ENCODE peak calls at places on chromosomes 6 and 20, in seven cellular contexts. One of them, this sample, is unnamed.

GRCh38 chr20:31758521-31758920 is 19.4 kb downstream of the TPX2 start:
- DNase-seq in heart left ventricle: no peak
- DNase-seq in H9: no peak
- DNase-seq in coronary artery: no peak
- DNase-seq in psoas muscle: no peak
- DNase-seq in endodermal cell: no peak
- DNase-seq in esophagus squamous epithelium: no peak
- DNase-seq in this sample: no peak

GRCh38 chr6:14381225-14381887 is 263.8 kb downstream of the CD83 start:
- DNase-seq in heart left ventricle: no peak
- DNase-seq in H9: peak; percentile 53
- DNase-seq in coronary artery: no peak
- DNase-seq in psoas muscle: no peak
- DNase-seq in endodermal cell: peak; percentile 48
- DNase-seq in esophagus squamous epithelium: no peak
- DNase-seq in this sample: no peak

GRCh38 chr20:11469795-11470495 is 447.7 kb upstream of the BTBD3 start:
- DNase-seq in heart left ventricle: no peak
- DNase-seq in H9: no peak
- DNase-seq in coronary artery: no peak
- DNase-seq in psoas muscle: no peak
- DNase-seq in endodermal cell: no peak
- DNase-seq in esophagus squamous epithelium: no peak
- DNase-seq in this sample: no peak

GRCh38 chr6:123850555-123850954 is 46.9 kb downstream of the NKAIN2 start:
- DNase-seq in heart left ventricle: no peak
- DNase-seq in H9: no peak
- DNase-seq in coronary artery: no peak
- DNase-seq in psoas muscle: no peak
- DNase-seq in endodermal cell: no peak
- DNase-seq in esophagus squamous epithelium: no peak
- DNase-seq in this sample: no peak

GRCh38 chr6:157770946-157771345 is 52.1 kb upstream of the SNX9 start:
- DNase-seq in heart left ventricle: no peak
- DNase-seq in H9: no peak
- DNase-seq in coronary artery: no peak
- DNase-seq in psoas muscle: no peak
- DNase-seq in endodermal cell: no peak
- DNase-seq in esophagus squamous epithelium: no peak
- DNase-seq in this sample: no peak

GRCh38 chr6:28002181-28002580 is 45.1 kb downstream of the OR2B6 start:
- DNase-seq in heart left ventricle: no peak
- DNase-seq in H9: no peak
- DNase-seq in coronary artery: no peak
- DNase-seq in psoas muscle: no peak
- DNase-seq in endodermal cell: no peak
- DNase-seq in esophagus squamous epithelium: no peak
- DNase-seq in this sample: no peak

GRCh38 chr6:109701774-109702173 is 10.7 kb downstream of the FIG4 start:
- DNase-seq in heart left ventricle: no peak
- DNase-seq in H9: no peak
- DNase-seq in coronary artery: no peak
- DNase-seq in psoas muscle: no peak
- DNase-seq in endodermal cell: no peak
- DNase-seq in esophagus squamous epithelium: no peak
- DNase-seq in this sample: no peak

GRCh38 chr20:29878281-29878741 is 1379.2 kb upstream of the DEFB115 start:
- DNase-seq in heart left ventricle: peak; percentile 62
- DNase-seq in H9: no peak
- DNase-seq in coronary artery: no peak
- DNase-seq in psoas muscle: no peak
- DNase-seq in endodermal cell: peak; percentile 36
- DNase-seq in esophagus squamous epithelium: no peak
- DNase-seq in this sample: no peak

GRCh38 chr6:96943535-96943934 is 19.0 kb downstream of the KLHL32 start:
- DNase-seq in heart left ventricle: no peak
- DNase-seq in H9: no peak
- DNase-seq in coronary artery: no peak
- DNase-seq in psoas muscle: no peak
- DNase-seq in endodermal cell: no peak
- DNase-seq in esophagus squamous epithelium: no peak
- DNase-seq in this sample: no peak

GRCh38 chr6:17938885-17939284 is 48.5 kb downstream of the KIF13A start:
- DNase-seq in heart left ventricle: no peak
- DNase-seq in H9: no peak
- DNase-seq in coronary artery: no peak
- DNase-seq in psoas muscle: no peak
- DNase-seq in endodermal cell: no peak
- DNase-seq in esophagus squamous epithelium: no peak
- DNase-seq in this sample: no peak

DNA sequence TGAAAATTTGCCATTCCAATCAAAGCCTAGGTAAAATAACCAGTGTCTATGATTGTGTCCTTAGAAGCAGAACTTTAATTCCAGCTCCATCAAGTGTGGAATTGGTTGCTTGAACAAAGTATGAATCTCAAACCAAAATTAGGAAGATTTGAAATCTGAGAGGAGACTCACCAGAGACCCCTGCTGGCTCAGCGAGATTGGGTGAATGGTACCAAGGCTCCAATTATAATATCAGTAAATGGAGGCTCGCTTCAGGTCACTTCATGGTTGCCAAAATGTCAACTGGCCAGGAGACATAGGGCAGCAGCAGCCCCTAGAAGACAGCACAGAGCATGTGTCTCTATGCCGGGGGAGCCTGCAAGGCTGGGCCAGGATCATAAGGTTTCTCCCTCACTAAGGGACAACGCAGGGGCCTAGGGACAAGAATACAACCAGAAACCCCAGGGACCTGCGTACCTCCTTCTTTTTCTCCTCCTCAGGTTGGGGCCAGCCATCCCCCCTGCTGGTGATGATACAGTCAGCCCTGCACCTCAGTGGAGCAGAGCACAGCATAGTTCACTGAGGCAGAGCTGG is 14.0 kb downstream of the RBL1 start:
- DNase-seq in heart left ventricle: no peak
- DNase-seq in H9: no peak
- DNase-seq in coronary artery: no peak
- DNase-seq in psoas muscle: no peak
- DNase-seq in endodermal cell: peak; percentile 60
- DNase-seq in esophagus squamous epithelium: no peak
- DNase-seq in this sample: no peak
- TF ChIP-seq CTCF in heart left ventricle: no peak
- TF ChIP-seq CTCF in H9: peak; percentile 60
- TF ChIP-seq CTCF in coronary artery: no peak
- TF ChIP-seq CTCF in psoas muscle: no peak
- TF ChIP-seq CTCF in endodermal cell: peak; percentile 70
- TF ChIP-seq CTCF in esophagus squamous epithelium: no peak
- TF ChIP-seq CTCF in this sample: peak; percentile 25

GRCh38 chr20:56629464-56630085 is 469 bp downstream of the TFAP2C start:
- DNase-seq in heart left ventricle: no peak
- DNase-seq in H9: no peak
- DNase-seq in coronary artery: no peak
- DNase-seq in psoas muscle: no peak
- DNase-seq in endodermal cell: no peak
- DNase-seq in esophagus squamous epithelium: no peak
- DNase-seq in this sample: no peak

GRCh38 chr20:56631318-56631989 is 2.3 kb downstream of the TFAP2C start:
- DNase-seq in heart left ventricle: no peak
- DNase-seq in H9: no peak
- DNase-seq in coronary artery: no peak
- DNase-seq in psoas muscle: no peak
- DNase-seq in endodermal cell: peak; percentile 76
- DNase-seq in esophagus squamous epithelium: no peak
- DNase-seq in this sample: no peak

GRCh38 chr20:56630506-56631317 is 1.6 kb downstream of the TFAP2C start:
- DNase-seq in heart left ventricle: no peak
- DNase-seq in H9: peak; percentile 57
- DNase-seq in coronary artery: no peak
- DNase-seq in psoas muscle: no peak
- DNase-seq in endodermal cell: peak; percentile 86
- DNase-seq in esophagus squamous epithelium: no peak
- DNase-seq in this sample: no peak

GRCh38 chr20:56628873-56629463 is at the start of gene TFAP2C:
- DNase-seq in heart left ventricle: peak; percentile 76
- DNase-seq in H9: peak; percentile 84
- DNase-seq in coronary artery: no peak
- DNase-seq in psoas muscle: peak; percentile 65
- DNase-seq in endodermal cell: peak; percentile 91
- DNase-seq in esophagus squamous epithelium: no peak
- DNase-seq in this sample: peak; percentile 81

DNA sequence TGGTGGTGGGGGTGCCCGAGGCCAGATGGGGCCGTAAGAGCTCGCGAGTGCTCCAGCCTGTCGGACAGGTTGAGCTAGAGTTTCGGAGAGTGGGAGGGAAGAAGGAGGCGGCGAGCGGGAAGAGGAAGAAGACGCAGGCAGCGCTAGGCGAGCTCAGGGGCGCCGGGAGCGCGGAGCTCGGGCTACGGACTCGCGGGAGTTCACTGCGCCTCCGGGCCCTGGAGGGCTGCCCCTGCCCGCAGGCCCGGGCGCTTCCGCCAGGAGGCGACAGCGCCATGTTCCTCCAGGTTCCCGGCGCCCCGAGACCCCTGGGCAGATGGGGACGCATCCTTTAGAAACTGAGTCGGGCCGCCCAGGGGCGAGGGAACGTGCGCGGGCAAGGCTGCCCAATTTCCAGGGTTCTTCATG is 984 bp downstream of the TFAP2C start:
- DNase-seq in heart left ventricle: no peak
- DNase-seq in H9: peak; percentile 85
- DNase-seq in coronary artery: no peak
- DNase-seq in psoas muscle: no peak
- DNase-seq in endodermal cell: peak; percentile 95
- DNase-seq in esophagus squamous epithelium: no peak
- DNase-seq in this sample: peak; percentile 84
- H3K27ac ChIP-seq in heart left ventricle: no peak overlapping the region
- H3K27ac ChIP-seq in H9: no peak overlapping the region
- H3K27ac ChIP-seq in coronary artery: no peak overlapping the region
- H3K27ac ChIP-seq in psoas muscle: no peak overlapping the region
- H3K27ac ChIP-seq in endodermal cell: no peak overlapping the region
- H3K27ac ChIP-seq in esophagus squamous epithelium: peak overlapping the region; percentile 96
- H3K27ac ChIP-seq in this sample: peak overlapping the region; percentile 6

GRCh38 chr20:51211191-51211590 is 188.3 kb upstream of the KCNG1 start:
- DNase-seq in heart left ventricle: no peak
- DNase-seq in H9: peak; percentile 7
- DNase-seq in coronary artery: no peak
- DNase-seq in psoas muscle: no peak
- DNase-seq in endodermal cell: peak; percentile 30
- DNase-seq in esophagus squamous epithelium: no peak
- DNase-seq in this sample: no peak
- TF ChIP-seq CTCF in heart left ventricle: no peak
- TF ChIP-seq CTCF in H9: no peak
- TF ChIP-seq CTCF in coronary artery: no peak
- TF ChIP-seq CTCF in psoas muscle: no peak
- TF ChIP-seq CTCF in endodermal cell: no peak
- TF ChIP-seq CTCF in esophagus squamous epithelium: no peak
- TF ChIP-seq CTCF in this sample: no peak

GRCh38 chr6:136549359-136550044 is 720 bp downstream of the MAP7 start:
- DNase-seq in heart left ventricle: peak; percentile 65
- DNase-seq in H9: peak; percentile 53
- DNase-seq in coronary artery: no peak
- DNase-seq in psoas muscle: no peak
- DNase-seq in endodermal cell: peak; percentile 83
- DNase-seq in esophagus squamous epithelium: no peak
- DNase-seq in this sample: peak; percentile 40

GRCh38 chr6:136547871-136548270 is 2.4 kb downstream of the MAP7 start:
- DNase-seq in heart left ventricle: no peak
- DNase-seq in H9: no peak
- DNase-seq in coronary artery: no peak
- DNase-seq in psoas muscle: no peak
- DNase-seq in endodermal cell: no peak
- DNase-seq in esophagus squamous epithelium: no peak
- DNase-seq in this sample: no peak

GRCh38 chr6:136546321-136546720 is 3.9 kb downstream of the MAP7 start:
- DNase-seq in heart left ventricle: no peak
- DNase-seq in H9: no peak
- DNase-seq in coronary artery: no peak
- DNase-seq in psoas muscle: no peak
- DNase-seq in endodermal cell: no peak
- DNase-seq in esophagus squamous epithelium: no peak
- DNase-seq in this sample: no peak

GRCh38 chr6:136548582-136549330 is 1.5 kb downstream of the MAP7 start:
- DNase-seq in heart left ventricle: no peak
- DNase-seq in H9: no peak
- DNase-seq in coronary artery: no peak
- DNase-seq in psoas muscle: no peak
- DNase-seq in endodermal cell: no peak
- DNase-seq in esophagus squamous epithelium: no peak
- DNase-seq in this sample: no peak

GRCh38 chr6:136547336-136547735 is 2.9 kb downstream of the MAP7 start:
- DNase-seq in heart left ventricle: no peak
- DNase-seq in H9: no peak
- DNase-seq in coronary artery: no peak
- DNase-seq in psoas muscle: no peak
- DNase-seq in endodermal cell: no peak
- DNase-seq in esophagus squamous epithelium: no peak
- DNase-seq in this sample: no peak
- H3K27ac ChIP-seq in heart left ventricle: no peak overlapping the region
- H3K27ac ChIP-seq in H9: no peak overlapping the region
- H3K27ac ChIP-seq in coronary artery: no peak overlapping the region
- H3K27ac ChIP-seq in psoas muscle: no peak overlapping the region
- H3K27ac ChIP-seq in endodermal cell: no peak overlapping the region
- H3K27ac ChIP-seq in esophagus squamous epithelium: no peak overlapping the region
- H3K27ac ChIP-seq in this sample: no peak overlapping the region

GRCh38 chr20:38805958-38806854 is 709 bp downstream of the PPP1R16B start:
- DNase-seq in heart left ventricle: peak; percentile 67
- DNase-seq in H9: no peak
- DNase-seq in coronary artery: no peak
- DNase-seq in psoas muscle: no peak
- DNase-seq in endodermal cell: peak; percentile 75
- DNase-seq in esophagus squamous epithelium: no peak
- DNase-seq in this sample: no peak
- TF ChIP-seq CTCF in heart left ventricle: no peak
- TF ChIP-seq CTCF in H9: peak; percentile 30
- TF ChIP-seq CTCF in coronary artery: no peak
- TF ChIP-seq CTCF in psoas muscle: no peak
- TF ChIP-seq CTCF in endodermal cell: peak; percentile 33
- TF ChIP-seq CTCF in esophagus squamous epithelium: no peak
- TF ChIP-seq CTCF in this sample: no peak

GRCh38 chr20:5135363-5136012 is 8.7 kb downstream of the CDS2 start:
- DNase-seq in heart left ventricle: no peak
- DNase-seq in H9: no peak
- DNase-seq in coronary artery: no peak
- DNase-seq in psoas muscle: no peak
- DNase-seq in endodermal cell: peak; percentile 55
- DNase-seq in esophagus squamous epithelium: no peak
- DNase-seq in this sample: no peak
- H3K27ac ChIP-seq in heart left ventricle: peak overlapping the region; percentile 66
- H3K27ac ChIP-seq in H9: no peak overlapping the region
- H3K27ac ChIP-seq in coronary artery: peak overlapping the region; percentile 84
- H3K27ac ChIP-seq in psoas muscle: peak overlapping the region; percentile 75
- H3K27ac ChIP-seq in endodermal cell: peak overlapping the region; percentile 55
- H3K27ac ChIP-seq in esophagus squamous epithelium: peak overlapping the region; percentile 40
- H3K27ac ChIP-seq in this sample: peak overlapping the region; percentile 2

This sample was measured in lung.